ENCODE peak calls at places on chromosomes 12 and 14, in ten cellular contexts. X is AG04450; J is omental fat pad; N is endothelial cell of umbilical vein; Y is GM10248; P is sigmoid colon; O is WTC11; E is AG09309; K is CD4-positive, alpha-beta T cell; M is cardiac fibroblast. G is an unnamed sample.

GRCh38 chr14:44107156-44107555 is 399.9 kb downstream of the FSCB start:
- DNase-seq in N (no peak), X (no peak), E (no peak), O (no peak), Y (no peak), P (no peak), M (peak), J (no peak), K (no peak), G (no peak)

GRCh38 chr12:78494911-78495310 is 369.7 kb upstream of the SYT1 start:
- DNase-seq in N (no peak), K (no peak), P (no peak), J (no peak), Y (no peak), O (no peak), M (peak), E (no peak), X (no peak), G (no peak)

GRCh38 chr12:45756666-45757065 is 27.2 kb downstream of the ARID2 start:
- DNase-seq in N (no peak), P (no peak), E (no peak), K (no peak), X (peak), O (no peak), M (no peak), Y (no peak), J (no peak), G (no peak)

GRCh38 chr14:71433303-71433702 is 498.9 kb upstream of the RGS6 start:
- DNase-seq in J (no peak), O (no peak), E (no peak), M (no peak), P (no peak), Y (no peak), X (no peak), K (no peak), N (no peak), G (no peak)

GRCh38 chr14:93281937-93282336 is 50.9 kb downstream of the BTBD7 start:
- DNase-seq in X (no peak), O (no peak), P (no peak), Y (no peak), E (no peak), J (no peak), M (no peak), N (no peak), K (no peak), G (no peak)

GRCh38 chr12:126944684-126945083 is 1322.3 kb upstream of the TMEM132C start:
- DNase-seq in O (no peak), Y (no peak), J (no peak), P (no peak), N (no peak), M (no peak), E (no peak), X (no peak), K (no peak), G (no peak)

GRCh38 chr14:38255673-38256357 is at the start of gene CLEC14A:
- DNase-seq in M (no peak), O (peak), P (no peak), Y (peak), J (no peak), E (no peak), N (no peak), K (no peak), X (no peak), G (no peak)

GRCh38 chr14:67524152-67524963 is 8.7 kb upstream of the PLEKHH1 start:
- DNase-seq in X (no peak), N (no peak), E (no peak), M (no peak), Y (no peak), K (no peak), P (peak), O (no peak), J (no peak), G (no peak)

GRCh38 chr12:11555195-11555594 is 94.3 kb upstream of the ETV6 start:
- DNase-seq in E (no peak), O (no peak), X (no peak), M (no peak), Y (no peak), N (no peak), J (no peak), K (no peak), P (no peak), G (no peak)

GRCh38 chr12:79725987-79726386 is 35.2 kb upstream of the PAWR start:
- DNase-seq in N (no peak), Y (no peak), P (no peak), J (no peak), X (peak), E (peak), O (no peak), K (no peak), M (peak), G (no peak)

GRCh38 chr12:4910502-4911315 is 1.0 kb downstream of the KCNA1 start:
- DNase-seq in X (no peak), M (no peak), N (no peak), P (no peak), Y (peak), E (no peak), K (no peak), J (no peak), O (peak), G (peak)

GRCh38 chr12:129938089-129938488 is 34.3 kb upstream of the TMEM132D start:
- DNase-seq in P (no peak), Y (no peak), E (no peak), N (no peak), K (no peak), O (no peak), M (no peak), X (no peak), J (no peak), G (no peak)

GRCh38 chr14:95522556-95522955 is 6.1 kb upstream of the SYNE3 start:
- DNase-seq in P (no peak), J (no peak), E (no peak), O (no peak), M (no peak), Y (no peak), K (no peak), X (no peak), N (no peak), G (no peak)

GRCh38 chr14:31829256-31829923 is 247.7 kb upstream of the ARHGAP5 start:
- DNase-seq in E (no peak), X (peak), M (peak), N (no peak), K (no peak), J (no peak), P (no peak), Y (no peak), O (no peak), G (no peak)

DNA sequence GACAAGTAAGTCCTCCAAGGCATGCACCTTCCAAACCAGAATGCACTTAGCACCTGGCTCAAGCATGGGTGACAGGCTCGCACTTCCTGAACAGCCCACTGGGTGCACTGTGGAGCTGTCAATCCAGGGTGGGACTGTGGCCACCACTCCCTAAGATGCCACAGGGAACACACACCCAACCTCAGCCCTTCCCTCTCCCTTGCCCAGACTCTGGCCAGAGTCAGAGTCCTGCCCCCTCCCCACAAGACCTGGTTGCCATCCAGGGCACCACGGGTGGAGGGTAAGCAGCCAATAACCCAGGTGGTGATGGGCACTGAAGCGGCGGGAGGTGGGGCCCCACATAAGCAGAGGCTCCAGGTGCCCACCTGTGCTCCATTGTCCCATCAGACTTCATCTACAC is 160.6 kb downstream of the MYRFL start:
- DNase-seq in J (no peak), X (no peak), E (no peak), Y (peak), O (peak), K (no peak), M (no peak), N (no peak), P (no peak), G (no peak)
- TF ChIP-seq CTCF in J (no peak), X (peak), E (peak), Y (peak), O (peak), K (no peak), M (peak), N (peak), P (no peak), G (no peak)

DNA sequence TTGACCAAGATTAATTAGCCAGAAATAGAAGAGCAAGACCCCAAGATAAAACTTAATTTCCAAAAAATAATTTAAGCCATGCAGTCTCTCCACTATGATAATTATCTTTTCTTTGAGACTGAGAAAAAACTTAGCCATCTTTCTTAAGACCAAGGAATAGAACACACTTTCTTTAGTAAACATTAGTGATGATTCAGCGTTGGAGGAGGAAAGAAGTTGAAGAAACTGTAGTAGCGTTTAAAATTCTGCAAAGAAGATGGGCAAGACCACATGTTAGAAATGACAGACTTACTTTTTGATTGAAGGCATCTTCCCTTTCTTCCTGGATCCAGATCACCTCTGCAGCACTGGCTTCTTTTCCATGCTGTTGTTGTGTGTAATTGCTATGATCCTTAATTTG is 124.8 kb upstream of the RASSF8 start:
- DNase-seq in J (no peak), N (no peak), Y (no peak), P (no peak), O (no peak), X (no peak), M (no peak), K (no peak), E (no peak), G (no peak)
- TF ChIP-seq CTCF in J (no peak), N (no peak), Y (no peak), P (no peak), O (no peak), X (no peak), M (no peak), K (no peak), E (no peak), G (no peak)

DNA sequence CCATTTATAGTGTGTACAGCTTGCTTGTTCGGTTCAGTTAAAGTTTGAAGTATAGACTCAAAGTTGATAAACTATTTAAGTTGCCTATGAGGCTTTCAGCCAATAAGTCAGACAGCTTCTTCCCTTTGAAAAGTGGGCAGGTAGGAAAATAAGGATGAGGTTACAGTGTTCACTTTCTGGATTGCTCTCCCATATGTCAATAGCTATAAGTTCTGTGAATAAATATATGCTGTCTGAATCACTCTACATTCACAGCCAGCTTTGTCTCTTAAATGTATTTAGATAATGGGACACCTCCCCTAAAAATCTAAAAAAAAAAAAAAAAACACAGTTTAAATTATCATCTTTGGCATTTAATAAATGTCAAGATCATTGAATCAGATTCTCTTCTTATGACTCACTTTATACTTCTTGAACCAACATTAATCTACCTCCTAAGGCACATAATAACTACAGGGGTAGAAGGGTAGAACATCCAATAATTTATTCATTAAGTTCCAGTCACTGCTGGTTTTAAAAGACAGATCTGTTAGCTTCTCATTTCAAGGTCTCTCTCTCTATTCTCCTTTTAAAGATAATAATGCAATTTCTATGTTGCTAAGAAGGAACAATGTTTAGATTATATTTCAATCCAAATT is 126.4 kb upstream of the PCED1B start:
- DNase-seq in P (no peak), E (no peak), K (no peak), Y (no peak), M (no peak), J (no peak), X (no peak), O (no peak), N (no peak), G (no peak)
- TF ChIP-seq CTCF in P (no peak), E (no peak), K (no peak), Y (no peak), M (no peak), J (no peak), X (no peak), O (no peak), N (no peak), G (no peak)

DNA sequence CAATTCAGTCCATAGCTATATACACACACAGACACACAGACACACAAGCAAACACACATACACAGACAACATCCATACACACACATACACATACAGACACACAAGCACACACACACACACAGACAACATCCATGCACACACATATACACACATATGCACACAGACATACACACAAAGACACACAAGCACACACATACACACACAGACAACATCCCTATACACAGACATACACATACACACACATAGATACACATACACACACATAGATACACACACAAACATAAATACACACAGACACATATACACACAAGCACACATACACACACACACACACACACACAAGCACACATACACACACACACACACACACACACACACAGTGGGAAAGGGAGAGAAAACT is 254.8 kb downstream of the VRK1 start:
- DNase-seq in X (no peak), N (no peak), O (no peak), Y (no peak), E (no peak), K (no peak), P (no peak), M (no peak), J (no peak), G (no peak)
- TF ChIP-seq CTCF in X (no peak), N (no peak), O (no peak), Y (no peak), E (no peak), K (no peak), P (no peak), M (no peak), J (no peak), G (no peak)

DNA sequence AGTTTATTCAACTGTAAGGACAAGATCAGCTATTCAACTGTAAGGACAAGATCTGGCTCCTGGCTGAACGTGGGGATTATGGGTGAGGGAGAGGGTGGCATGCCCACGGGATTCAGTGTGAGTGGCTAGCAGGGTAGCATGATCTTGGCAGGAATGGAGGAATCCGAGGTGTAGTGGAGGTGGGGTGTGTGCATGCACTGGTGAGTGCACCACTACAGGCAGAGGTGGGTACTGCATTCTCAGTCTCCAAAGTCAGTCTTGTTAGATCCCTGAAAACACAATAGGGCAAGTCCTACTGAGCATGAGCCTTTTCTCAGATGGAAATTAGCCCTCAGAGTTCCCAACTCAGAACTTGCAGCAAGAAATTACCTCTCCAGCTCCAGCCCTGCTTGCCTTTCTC is 32.2 kb upstream of the DCD start:
- DNase-seq in K (no peak), P (no peak), M (no peak), O (peak), J (no peak), E (no peak), N (no peak), X (no peak), Y (peak), G (no peak)
- TF ChIP-seq CTCF in K (peak), P (no peak), M (peak), O (peak), J (no peak), E (peak), N (peak), X (peak), Y (peak), G (no peak)

GRCh38 chr12:67222302-67222701 is 46.9 kb upstream of the CAND1 start:
- DNase-seq in X (no peak), P (no peak), J (no peak), N (no peak), K (no peak), E (no peak), M (peak), O (no peak), Y (no peak), G (no peak)
- TF ChIP-seq CTCF in X (peak), P (no peak), J (no peak), N (no peak), K (no peak), E (peak), M (no peak), O (no peak), Y (no peak), G (no peak)

GRCh38 chr14:74491952-74492351 is 1.2 kb downstream of the NPC2 start:
- DNase-seq in O (no peak), N (peak), J (no peak), P (no peak), K (no peak), E (no peak), M (peak), Y (no peak), X (no peak), G (no peak)
- TF ChIP-seq CTCF in O (no peak), N (peak), J (no peak), P (no peak), K (no peak), E (peak), M (no peak), Y (peak), X (peak), G (no peak)

DNA sequence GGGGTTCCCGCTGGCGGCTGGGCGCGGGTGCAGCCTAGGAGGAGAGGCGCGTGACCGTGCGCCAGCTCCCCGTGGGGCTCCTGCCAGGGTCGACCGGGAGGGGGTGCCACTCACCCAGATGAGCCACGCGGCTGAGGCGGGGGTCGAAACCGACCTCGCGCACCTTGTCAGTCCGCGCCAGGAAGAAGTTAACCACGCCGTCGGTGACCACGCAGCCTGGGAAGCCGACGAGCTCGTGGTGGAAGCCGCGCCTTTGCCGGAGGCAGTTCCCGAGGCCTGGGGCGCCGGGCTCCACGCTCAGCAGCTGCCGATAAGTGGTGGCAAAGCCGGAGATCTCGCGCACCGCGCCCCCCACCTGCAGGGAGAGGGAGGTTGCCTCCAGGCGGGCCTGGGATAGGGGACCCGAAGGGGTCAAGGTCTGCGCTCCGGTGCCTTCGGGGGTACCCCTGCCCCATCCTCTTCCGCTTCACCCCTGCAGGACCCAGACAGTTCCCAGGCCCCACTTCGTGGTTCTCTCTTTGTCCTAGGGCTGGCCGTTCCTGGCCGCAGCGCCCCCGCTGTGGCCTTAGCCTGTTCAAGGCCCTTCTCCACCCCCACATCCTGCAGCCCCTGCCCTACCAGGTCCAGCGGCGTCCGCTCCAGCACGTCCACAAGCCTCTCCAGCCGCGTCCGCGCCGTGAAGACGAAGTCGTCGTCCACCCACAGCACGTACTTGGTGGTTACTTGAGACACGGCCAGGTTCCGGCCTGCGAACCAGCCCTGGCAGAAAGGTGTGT is 5.3 kb downstream of the B4GALNT1 start:
- DNase-seq in Y (no peak), O (peak), X (no peak), N (no peak), K (peak), E (no peak), P (peak), M (no peak), J (no peak), G (peak)
- TF ChIP-seq CTCF in Y (peak), O (no peak), X (no peak), N (peak), K (no peak), E (no peak), P (no peak), M (no peak), J (no peak), G (no peak)

DNA sequence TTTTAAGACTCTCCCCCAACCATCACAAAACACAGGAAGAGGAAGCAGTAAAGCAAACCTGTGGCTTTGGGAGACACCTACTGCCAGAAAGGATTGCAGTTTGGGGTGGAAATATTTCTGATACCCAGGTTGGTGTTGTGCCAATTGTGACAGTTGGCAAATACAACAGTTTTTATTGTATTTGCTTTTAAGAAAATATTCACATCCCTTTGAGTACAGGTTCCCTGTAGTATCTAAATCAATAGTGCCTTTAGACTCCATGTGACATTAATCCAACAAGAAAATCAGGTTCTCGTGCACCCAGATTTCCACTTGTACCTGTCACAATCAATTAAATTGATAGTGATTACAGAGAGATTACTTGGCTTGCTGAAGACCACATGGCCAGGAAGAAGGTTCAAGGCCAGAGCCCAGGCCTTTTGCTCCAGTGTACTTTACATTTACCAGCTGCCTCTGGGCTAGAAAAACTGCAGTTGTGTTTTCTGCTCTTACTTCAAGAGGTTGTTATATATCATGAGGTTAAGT is 361.2 kb downstream of the ATP23 start:
- DNase-seq in E (no peak), Y (no peak), P (no peak), J (no peak), M (peak), K (no peak), O (no peak), N (peak), X (no peak), G (no peak)
- TF ChIP-seq CTCF in E (no peak), Y (no peak), P (no peak), J (no peak), M (no peak), K (no peak), O (no peak), N (no peak), X (no peak), G (no peak)

DNA sequence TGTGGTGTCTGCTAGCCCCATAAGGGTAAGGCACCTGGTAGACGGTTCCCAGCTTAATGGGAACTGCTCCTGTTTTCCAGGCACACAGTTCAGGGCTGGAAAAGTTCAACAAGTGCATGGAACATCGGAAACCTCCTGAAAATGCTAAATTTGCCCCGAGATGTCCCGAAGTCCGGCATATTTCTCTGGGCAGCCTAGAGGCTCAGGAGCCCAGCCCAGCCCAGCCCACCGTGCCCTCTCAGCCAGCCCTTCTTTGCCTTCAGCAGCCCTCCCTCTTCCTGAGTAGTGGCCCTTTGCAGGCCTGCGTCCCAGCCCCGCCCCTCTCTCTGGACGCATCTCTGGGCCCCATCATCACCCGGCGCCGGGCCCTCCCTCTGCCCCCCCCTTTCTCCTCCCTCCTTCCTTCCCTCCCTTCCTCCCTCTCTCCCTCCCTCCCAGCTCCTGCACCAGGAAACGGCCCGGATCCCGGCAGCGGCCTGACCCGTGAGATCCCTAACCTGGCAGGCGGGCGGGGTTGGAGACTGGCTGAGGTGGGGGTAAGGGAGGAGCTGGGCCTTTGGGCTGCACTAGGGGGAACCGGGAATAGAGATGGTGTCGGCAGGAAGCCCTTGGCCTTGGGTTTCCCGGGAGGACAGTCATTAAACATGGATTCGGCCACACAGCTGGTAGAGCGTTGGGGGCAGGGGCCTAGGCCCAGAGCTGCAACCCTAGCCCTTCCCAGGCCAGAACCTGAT is at the start of gene BCL2L2:
- DNase-seq in K (no peak), Y (peak), J (peak), O (peak), X (peak), N (peak), M (peak), E (no peak), P (peak), G (peak)
- TF ChIP-seq CTCF in K (no peak), Y (no peak), J (no peak), O (no peak), X (no peak), N (no peak), M (no peak), E (no peak), P (no peak), G (no peak)

G was measured in activated B cell treated with CpG ODN at 0.5 μM for 24 hours.